ENCODE peak calls at places on chromosomes 3 and 15, in seven cellular contexts. X is astrocyte of the spinal cord, B is GM12864, I is HepG2, Z is foreskin fibroblast, E is mucosa of descending colon, U is choroid plexus epithelial cell. J is an unnamed sample.

GRCh38 chr3:47083786-47084185 is 80.1 kb downstream of the SETD2 start:
- DNase-seq in X (no peak), B (peak), I (no peak), Z (no peak), E (no peak), U (no peak), J (peak)

GRCh38 chr3:151890721-151891141 is 17.3 kb downstream of the SUCNR1 start:
- DNase-seq in X (no peak), B (no peak), I (no peak), Z (no peak), E (no peak), U (peak), J (peak)

GRCh38 chr3:188468672-188469071 is 314.7 kb downstream of the LPP start:
- DNase-seq in X (peak), B (no peak), I (no peak), Z (peak), E (no peak), U (peak), J (no peak)

GRCh38 chr15:90496791-90497190 is 32.9 kb upstream of the CRTC3 start:
- DNase-seq in X (no peak), B (no peak), I (no peak), Z (no peak), E (no peak), U (peak), J (no peak)

GRCh38 chr15:80776420-80777045 is 2.6 kb upstream of the CEMIP start:
- DNase-seq in X (peak), B (peak), I (peak), Z (peak), E (peak), U (peak), J (peak)

GRCh38 chr15:31869640-31870335 is 160.5 kb upstream of the CHRNA7 start:
- DNase-seq in X (no peak), B (no peak), I (no peak), Z (no peak), E (peak), U (no peak), J (no peak)

GRCh38 chr15:48440084-48440483 is 108.9 kb downstream of the DUT start:
- DNase-seq in X (peak), B (no peak), I (no peak), Z (peak), E (no peak), U (peak), J (no peak)

GRCh38 chr3:9550999-9551398 is 2.6 kb downstream of the LHFPL4 start:
- DNase-seq in X (no peak), B (no peak), I (no peak), Z (no peak), E (no peak), U (no peak), J (no peak)

GRCh38 chr3:48185129-48185528 is 3.1 kb downstream of the CDC25A start:
- DNase-seq in X (no peak), B (no peak), I (no peak), Z (no peak), E (no peak), U (no peak), J (no peak)

GRCh38 chr15:62578960-62579359 is 413.9 kb upstream of the C2CD4B start:
- DNase-seq in X (no peak), B (no peak), I (no peak), Z (no peak), E (no peak), U (no peak), J (no peak)

GRCh38 chr3:62318752-62319569 is 54.4 kb downstream of the FEZF2 start:
- DNase-seq in X (peak), B (no peak), I (peak), Z (peak), E (peak), U (peak), J (peak)

GRCh38 chr15:67017318-67017717 is 48.1 kb upstream of the SMAD3 start:
- DNase-seq in X (no peak), B (no peak), I (no peak), Z (no peak), E (no peak), U (no peak), J (no peak)

GRCh38 chr3:100041328-100041749 is 73.0 kb downstream of the FILIP1L start:
- DNase-seq in X (peak), B (no peak), I (peak), Z (peak), E (no peak), U (peak), J (no peak)

GRCh38 chr3:86175051-86175536 is 815.9 kb downstream of the VGLL3 start:
- DNase-seq in X (peak), B (no peak), I (no peak), Z (no peak), E (no peak), U (no peak), J (no peak)

GRCh38 chr3:49703443-49703927 is 14.1 kb downstream of the RNF123 start:
- DNase-seq in X (peak), B (no peak), I (peak), Z (peak), E (peak), U (peak), J (no peak)

GRCh38 chr3:113537155-113537554 is 4.8 kb downstream of the SIDT1 start:
- DNase-seq in X (no peak), B (no peak), I (no peak), Z (no peak), E (no peak), U (no peak), J (no peak)

GRCh38 chr3:86788371-86788770 is 202.6 kb downstream of the VGLL3 start:
- DNase-seq in X (peak), B (no peak), I (no peak), Z (no peak), E (no peak), U (peak), J (no peak)

GRCh38 chr3:124217542-124217941 is 225.6 kb upstream of the ROPN1 start:
- DNase-seq in X (peak), B (peak), I (peak), Z (peak), E (no peak), U (peak), J (peak)

GRCh38 chr3:88912294-88913014 is 195.0 kb upstream of the EPHA3 start:
- DNase-seq in X (no peak), B (no peak), I (no peak), Z (no peak), E (no peak), U (no peak), J (no peak)

GRCh38 chr3:148389916-148390315 is 307.8 kb upstream of the AGTR1 start:
- DNase-seq in X (peak), B (no peak), I (no peak), Z (peak), E (no peak), U (peak), J (no peak)

GRCh38 chr3:30641612-30642251 is 35.3 kb downstream of the TGFBR2 start:
- DNase-seq in X (no peak), B (no peak), I (no peak), Z (no peak), E (no peak), U (no peak), J (no peak)
- H3K4me3 ChIP-seq in X (no peak), B (no peak), I (no peak), Z (no peak), E (no peak), U (no peak), J (no peak)

DNA sequence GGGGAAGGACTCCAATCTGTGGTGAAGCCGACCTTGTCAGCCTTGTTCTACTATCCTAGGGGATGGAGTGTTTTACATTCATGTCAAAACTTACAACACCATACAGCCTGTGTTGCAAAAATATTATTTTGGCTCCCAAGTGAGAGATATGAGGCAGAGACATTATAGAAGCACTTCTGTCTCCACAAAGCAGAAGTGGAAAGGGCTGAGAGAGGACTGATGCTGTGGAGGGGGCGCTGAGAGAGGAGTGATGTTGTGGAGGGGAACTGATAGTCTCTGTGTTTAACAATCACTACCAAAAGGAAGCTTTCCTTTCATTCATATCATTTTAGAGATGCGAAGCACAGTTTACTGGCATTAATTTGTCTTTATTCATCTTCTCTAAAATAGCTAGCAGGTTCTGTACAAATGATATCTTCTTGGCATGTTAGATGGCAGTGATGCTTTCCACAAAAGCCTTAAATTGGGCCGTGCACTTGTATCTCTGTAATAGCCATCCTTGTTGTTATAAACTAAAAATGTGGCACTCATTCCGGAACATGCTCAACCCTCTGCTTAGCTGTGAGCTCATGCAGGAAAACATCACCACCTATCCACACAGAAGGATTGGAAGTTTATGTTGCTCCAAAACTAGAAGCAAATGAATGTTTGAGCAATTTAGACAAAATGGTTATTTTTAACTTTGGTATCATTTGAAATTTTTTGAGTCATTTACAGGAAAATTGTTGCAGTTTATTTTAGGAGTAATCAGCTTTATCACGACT is 134.6 kb upstream of the TP63 start:
- DNase-seq in X (no peak), B (no peak), I (no peak), Z (no peak), E (no peak), U (no peak), J (no peak)
- H3K4me3 ChIP-seq in X (no peak), B (no peak), I (no peak), Z (no peak), E (no peak), U (no peak), J (no peak)

GRCh38 chr3:31891876-31892455 is 89.1 kb downstream of the OSBPL10 start:
- DNase-seq in X (no peak), B (no peak), I (no peak), Z (no peak), E (no peak), U (no peak), J (no peak)
- H3K4me3 ChIP-seq in X (no peak), B (no peak), I (no peak), Z (no peak), E (no peak), U (no peak), J (no peak)

DNA sequence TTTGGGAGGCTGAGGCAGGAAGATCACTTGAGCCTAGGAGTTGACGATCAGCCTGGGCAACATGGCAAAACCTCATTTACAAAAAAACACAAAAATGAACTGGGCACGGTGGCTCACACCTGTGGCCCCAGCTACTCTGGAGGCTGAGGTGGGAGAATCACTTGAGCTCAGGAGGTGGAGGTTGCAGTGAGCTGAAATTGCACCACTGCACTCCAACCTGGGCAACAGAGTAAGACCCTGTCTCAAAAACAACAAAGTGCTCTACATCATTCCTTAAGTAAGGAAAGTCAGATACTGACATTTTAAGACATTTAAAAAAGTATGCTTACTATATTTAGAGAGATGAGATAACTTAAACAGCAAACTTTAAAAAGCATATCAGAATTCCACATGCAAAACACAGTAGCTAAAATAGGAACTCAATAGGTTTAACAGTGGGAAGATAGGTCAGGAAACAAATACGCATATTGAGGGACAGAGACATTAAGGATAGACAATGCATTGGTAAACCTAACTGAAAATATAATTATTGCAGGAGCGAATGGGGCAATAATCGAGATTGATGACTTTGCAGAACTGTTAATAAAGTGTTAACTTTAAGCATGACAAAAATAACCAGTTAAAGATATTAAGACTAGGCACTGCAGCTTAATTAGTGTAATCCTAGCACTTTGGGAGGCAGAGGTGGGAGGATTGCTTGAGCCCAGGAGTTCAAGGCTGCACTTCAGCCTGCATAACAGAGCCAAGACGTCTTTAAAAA is 32.1 kb downstream of the MORF4L1 start:
- DNase-seq in X (no peak), B (no peak), I (no peak), Z (no peak), E (no peak), U (no peak), J (no peak)
- H3K4me3 ChIP-seq in X (no peak), B (no peak), I (no peak), Z (no peak), E (no peak), U (no peak), J (no peak)

DNA sequence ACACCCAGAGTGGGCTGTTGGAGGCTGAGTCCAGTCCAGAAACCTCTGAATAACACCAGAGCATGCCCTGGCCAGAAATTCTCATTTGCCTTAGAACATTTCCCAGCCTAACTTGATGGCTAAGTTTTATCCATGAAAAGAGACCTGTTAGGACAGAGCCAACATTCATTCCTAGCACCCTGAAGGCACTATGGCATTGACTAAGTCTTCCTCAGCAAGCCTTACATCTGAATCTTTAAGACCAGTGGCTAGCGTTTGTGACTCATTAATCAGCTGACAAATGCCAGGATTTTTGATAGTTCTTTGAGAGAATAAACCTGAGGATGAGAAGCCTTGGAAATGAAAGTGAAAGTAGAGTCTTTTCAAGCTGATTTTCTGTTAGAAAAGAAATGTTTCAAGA is 1087.1 kb upstream of the ALCAM start:
- DNase-seq in X (peak), B (no peak), I (no peak), Z (no peak), E (no peak), U (peak), J (no peak)
- H3K4me3 ChIP-seq in X (no peak), B (no peak), I (no peak), Z (peak), E (no peak), U (no peak), J (no peak)

J was measured in GM06990.